ENCODE peak calls at places on chromosomes 7 and 10, in seven cellular contexts. I is SK-N-SH; R is ovary; F is GM23338; E is CD4-positive, alpha-beta memory T cell; Q is gastrocnemius medialis; A is BJ. U is an unnamed sample. For H3K27me3, the result is how much of the 10 kb centered on the place peaks cover.

GRCh38 chr10:100814751-100815474 is 69.5 kb downstream of the PAX2 start:
- DNase-seq in I (no peak), A (no peak), E (no peak), R (no peak), F (no peak), Q (no peak), U (no peak)

GRCh38 chr7:32062150-32062549 is 8.1 kb downstream of the PDE1C start:
- DNase-seq in I (peak), F (peak), A (no peak), E (no peak), Q (peak), R (peak), U (no peak)

GRCh38 chr7:43248961-43249807 is 136.7 kb downstream of the HECW1 start:
- DNase-seq in E (no peak), R (peak), Q (peak), I (no peak), A (peak), F (no peak), U (no peak)

GRCh38 chr10:43824934-43825333 is 176.3 kb upstream of the ZNF32 start:
- DNase-seq in F (no peak), I (no peak), Q (peak), A (no peak), R (peak), E (no peak), U (no peak)

GRCh38 chr7:139393621-139394215 is 34.0 kb downstream of the LUC7L2 start:
- DNase-seq in A (no peak), Q (no peak), R (no peak), I (no peak), E (no peak), F (no peak), U (no peak)

GRCh38 chr10:46070749-46071148 is 24.7 kb upstream of the MSMB start:
- DNase-seq in I (no peak), E (no peak), F (no peak), R (no peak), A (no peak), Q (no peak), U (no peak)

GRCh38 chr10:120776442-120776841 is 74.7 kb upstream of the WDR11 start:
- DNase-seq in I (peak), Q (no peak), R (no peak), A (no peak), F (no peak), E (no peak), U (no peak)

GRCh38 chr7:19957664-19958063 is 184.2 kb upstream of the TMEM196 start:
- DNase-seq in I (no peak), E (no peak), F (no peak), Q (no peak), R (no peak), A (peak), U (no peak)

GRCh38 chr10:28020993-28021982 is 22.4 kb upstream of the ODAD2 start:
- DNase-seq in I (no peak), R (no peak), Q (no peak), F (no peak), A (no peak), E (no peak), U (no peak)

GRCh38 chr10:100186813-100187212 is 984 bp upstream of the ERLIN1 start:
- DNase-seq in F (peak), R (peak), E (no peak), A (no peak), Q (no peak), I (peak), U (no peak)

GRCh38 chr7:693280-693679 is 33.2 kb upstream of the DNAAF5 start:
- DNase-seq in A (no peak), I (no peak), F (no peak), E (no peak), Q (no peak), R (peak), U (no peak)

GRCh38 chr7:16563281-16564022 is 36.8 kb downstream of the LRRC72 start:
- DNase-seq in F (no peak), R (no peak), I (no peak), A (no peak), E (peak), Q (no peak), U (no peak)

GRCh38 chr7:2016021-2016631 is 216.6 kb downstream of the MAD1L1 start:
- DNase-seq in Q (peak), I (peak), E (no peak), A (no peak), F (no peak), R (peak), U (no peak)

GRCh38 chr7:69780377-69780776 is 182.1 kb downstream of the AUTS2 start:
- DNase-seq in R (no peak), E (no peak), F (peak), I (no peak), Q (peak), A (no peak), U (no peak)

GRCh38 chr7:149669121-149669818 is 104.1 kb downstream of the ZNF467 start:
- DNase-seq in Q (no peak), E (peak), R (no peak), F (peak), I (no peak), A (no peak), U (peak)

GRCh38 chr7:122067077-122067476 is 77.0 kb downstream of the AASS start:
- DNase-seq in I (no peak), A (no peak), E (no peak), Q (no peak), R (no peak), F (peak), U (no peak)

GRCh38 chr7:76252020-76252419 is 50.3 kb downstream of the SRRM3 start:
- DNase-seq in E (no peak), Q (no peak), I (no peak), R (no peak), A (no peak), F (no peak), U (no peak)

GRCh38 chr7:23893942-23894890 is 184.2 kb downstream of the STK31 start:
- DNase-seq in A (no peak), R (no peak), F (no peak), Q (no peak), I (peak), E (peak), U (no peak)

GRCh38 chr10:20858292-20859124 is 38.6 kb downstream of the NEBL start:
- DNase-seq in Q (no peak), A (no peak), I (peak), E (no peak), R (no peak), F (peak), U (no peak)

GRCh38 chr7:151880688-151881087 is 3.8 kb upstream of the PRKAG2 start:
- DNase-seq in A (no peak), I (no peak), R (no peak), Q (no peak), E (no peak), F (no peak), U (no peak)

GRCh38 chr10:26860026-26860541 is 674 bp downstream of the ABI1 start:
- DNase-seq in I (no peak), E (peak), R (peak), Q (peak), F (peak), A (no peak), U (no peak)

GRCh38 chr7:120743128-120743527 is 114.8 kb downstream of the TSPAN12 start:
- DNase-seq in I (no peak), F (no peak), Q (no peak), E (no peak), R (no peak), A (no peak), U (no peak)

GRCh38 chr7:70143089-70144044 is 545.1 kb downstream of the AUTS2 start:
- DNase-seq in I (peak), F (no peak), A (peak), Q (no peak), R (no peak), E (no peak), U (no peak)

GRCh38 chr7:41238851-41239331 is 464.0 kb downstream of the INHBA start:
- DNase-seq in F (no peak), R (no peak), E (no peak), A (peak), I (no peak), Q (no peak), U (no peak)

GRCh38 chr10:3465406-3465891 is 292.9 kb upstream of the PITRM1 start:
- DNase-seq in A (no peak), I (no peak), R (no peak), E (no peak), F (no peak), Q (no peak), U (no peak)

GRCh38 chr10:118405933-118406332 is 63.8 kb upstream of the FAM204A start:
- DNase-seq in I (no peak), E (no peak), R (no peak), A (no peak), Q (no peak), F (no peak), U (no peak)

GRCh38 chr10:118116555-118117311 is 70.0 kb upstream of the RAB11FIP2 start:
- DNase-seq in F (no peak), A (no peak), Q (no peak), I (no peak), E (no peak), R (peak), U (no peak)

GRCh38 chr10:124267231-124267885 is 151.4 kb downstream of the OAT start:
- DNase-seq in F (no peak), I (peak), Q (no peak), R (no peak), A (no peak), E (no peak), U (no peak)
- H3K4me3 ChIP-seq in F (no peak), I (no peak), Q (no peak), R (no peak), A (no peak), E (no peak), U (no peak)

GRCh38 chr10:70284542-70285150 is 842 bp upstream of the NPFFR1 start:
- DNase-seq in I (no peak), R (no peak), E (no peak), Q (no peak), A (no peak), F (no peak), U (no peak)
- H3K27me3 ChIP-seq in I (under half), R (under half), E (under half), Q (under half), A (under half), F (under half), U (under half)

DNA sequence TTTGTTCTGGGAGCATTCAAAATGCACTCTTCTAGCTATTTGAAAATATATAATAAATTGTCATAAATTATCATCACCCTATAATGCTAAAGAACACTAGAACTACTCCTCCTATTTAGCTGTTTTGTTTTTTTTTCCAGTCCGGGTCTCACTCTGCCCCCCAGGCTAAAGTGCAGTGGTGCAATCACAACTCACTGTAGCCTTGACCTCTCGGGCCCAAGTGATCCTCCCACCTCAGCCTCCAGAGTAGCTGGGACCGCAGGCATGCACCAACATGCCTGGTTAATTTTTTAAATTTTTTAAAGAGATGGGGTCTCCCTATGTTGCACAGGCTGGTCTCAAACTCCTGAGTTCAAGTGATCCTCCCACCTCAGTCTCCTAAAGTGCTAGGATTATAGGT is 41.1 kb upstream of the MTPAP start:
- DNase-seq in R (no peak), A (no peak), Q (no peak), F (no peak), E (no peak), I (no peak), U (no peak)
- H3K4me3 ChIP-seq in R (no peak), A (no peak), Q (no peak), F (no peak), E (no peak), I (no peak), U (no peak)

DNA sequence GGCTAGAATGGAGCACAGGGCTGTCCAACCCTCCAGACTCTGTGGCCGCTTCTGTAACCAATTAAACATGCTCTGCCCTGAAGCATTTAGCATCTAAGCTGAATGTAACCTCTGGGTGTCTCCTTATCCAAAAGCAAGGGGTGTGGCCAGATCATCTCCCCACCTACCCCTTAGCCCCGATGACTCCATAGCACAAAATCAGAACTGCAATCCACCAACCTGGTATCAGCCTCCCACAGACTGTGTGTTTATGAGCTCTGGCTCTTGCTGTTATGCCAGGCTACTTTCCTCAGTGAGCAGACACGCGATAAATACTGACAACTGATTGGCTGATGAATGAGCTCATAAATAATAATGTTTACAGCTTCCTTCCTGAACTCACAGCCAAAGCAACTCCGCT is 3.2 kb downstream of the FRMD4A start:
- DNase-seq in Q (no peak), A (no peak), E (no peak), F (no peak), I (peak), R (no peak), U (no peak)
- H3K27me3 ChIP-seq in Q (under half), A (under half), E (under half), F (under half), I (under half), R (under half), U (under half)

GRCh38 chr7:117427258-117427701 is at the start of gene ASZ1:
- DNase-seq in I (peak), A (no peak), F (no peak), Q (no peak), E (no peak), R (no peak), U (no peak)
- H3K4me3 ChIP-seq in I (no peak), A (no peak), F (no peak), Q (no peak), E (no peak), R (no peak), U (no peak)

GRCh38 chr7:157674715-157675426 is 338.1 kb downstream of the DNAJB6 start:
- DNase-seq in F (no peak), R (no peak), A (no peak), E (no peak), Q (no peak), I (no peak), U (no peak)

GRCh38 chr7:157673573-157673972 is 336.8 kb downstream of the DNAJB6 start:
- DNase-seq in E (no peak), I (no peak), A (no peak), R (peak), F (no peak), Q (peak), U (no peak)

GRCh38 chr7:157675427-157675930 is 338.7 kb downstream of the DNAJB6 start:
- DNase-seq in E (no peak), F (no peak), A (no peak), Q (no peak), I (no peak), R (no peak), U (no peak)

GRCh38 chr7:157676001-157676400 is 339.2 kb downstream of the DNAJB6 start:
- DNase-seq in Q (no peak), E (no peak), A (no peak), F (no peak), R (no peak), I (no peak), U (no peak)

GRCh38 chr7:157674027-157674714 is 337.4 kb downstream of the DNAJB6 start:
- DNase-seq in Q (peak), A (no peak), E (no peak), F (no peak), R (no peak), I (no peak), U (no peak)
- H3K27me3 ChIP-seq in Q (under half), A (under half), E (under half), F (under half), R (under half), I (under half), U (under half)

DNA sequence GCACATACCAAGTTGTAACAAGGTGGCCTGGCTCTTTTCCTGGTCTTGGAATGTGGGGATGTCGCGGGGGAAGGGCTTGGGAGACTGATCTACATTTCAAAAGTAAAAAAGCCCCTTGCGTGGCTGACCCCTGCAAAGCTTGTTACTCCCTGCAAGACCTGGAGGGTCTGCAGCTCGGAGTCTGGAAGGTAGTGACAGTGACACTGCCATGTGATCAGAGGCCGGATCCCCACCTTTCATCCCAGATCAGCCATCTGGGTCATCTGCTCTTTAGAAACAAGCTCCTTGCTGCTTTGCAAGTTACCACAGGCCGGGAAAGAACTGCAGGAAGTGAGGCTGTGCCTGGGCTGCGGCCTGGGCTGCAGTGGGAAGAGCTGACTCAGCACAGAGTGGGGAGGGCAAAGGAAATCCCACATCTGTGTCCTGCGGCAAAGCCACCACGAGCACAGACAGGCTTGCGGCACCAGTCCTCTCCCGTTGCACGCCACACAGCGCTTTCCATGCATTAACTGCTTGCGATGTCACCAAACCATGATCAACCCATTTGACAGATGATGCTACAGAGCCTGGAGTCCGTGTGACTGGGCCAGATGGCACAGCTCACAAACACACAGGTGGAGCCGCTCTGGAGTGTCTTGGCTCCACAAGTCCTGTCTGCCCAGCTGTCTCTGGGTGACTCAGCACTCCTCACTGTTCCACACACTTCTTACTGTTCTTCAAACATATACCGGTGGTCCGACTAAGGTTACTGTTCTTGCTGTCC is 97.7 kb downstream of the SH3PXD2A start:
- DNase-seq in A (peak), E (peak), F (peak), Q (peak), I (no peak), R (no peak), U (peak)
- H3K4me3 ChIP-seq in A (no peak), E (peak), F (no peak), Q (no peak), I (no peak), R (no peak), U (no peak)